ENCODE peak calls at places on chromosomes 12 and 14, in nine cellular contexts. H is GM20000; M is nephron progenitor cell; K is tibial artery; F is sciatic nerve; C is fibroblast of the conjunctiva; O is activated effector memory CD4-positive, alpha-beta T cell treated with anti-CD3 and anti-CD28 coated beads, Interleukin-2, amount 50 U/mL, for 16 hours; Q is fibroblast of gingiva; A is caudate nucleus. X is an unnamed sample.

GRCh38 chr14:31228533-31228932 is 20.9 kb upstream of the HECTD1 start:
- DNase-seq in F (no peak), A (no peak), H (no peak), Q (no peak), O (no peak), M (no peak), C (no peak), K (no peak), X (no peak)

GRCh38 chr12:131371580-131372475 is 339.1 kb upstream of the SFSWAP start:
- DNase-seq in A (no peak), C (no peak), H (no peak), O (no peak), Q (no peak), M (no peak), F (no peak), K (peak), X (no peak)

GRCh38 chr12:674272-674781 is 11.1 kb upstream of the NINJ2 start:
- DNase-seq in K (no peak), F (no peak), Q (no peak), M (no peak), O (peak), C (no peak), H (peak), A (no peak), X (no peak)

GRCh38 chr14:23443411-23443812 is 8.0 kb upstream of the MYH7 start:
- DNase-seq in K (peak), Q (no peak), H (no peak), C (no peak), M (no peak), A (no peak), O (no peak), F (no peak), X (no peak)

GRCh38 chr12:89325495-89325894 is 26.8 kb downstream of the DUSP6 start:
- DNase-seq in K (no peak), A (no peak), Q (no peak), H (no peak), O (no peak), F (no peak), C (no peak), M (no peak), X (no peak)

GRCh38 chr14:32720927-32721326 is 217.8 kb upstream of the NPAS3 start:
- DNase-seq in C (no peak), O (no peak), K (no peak), A (no peak), M (no peak), F (no peak), Q (no peak), H (no peak), X (no peak)

GRCh38 chr12:6767592-6768384 is 1.6 kb downstream of the PTMS start:
- DNase-seq in A (peak), F (no peak), K (peak), O (no peak), C (no peak), H (no peak), M (peak), Q (peak), X (no peak)

GRCh38 chr14:95482967-95483842 is 33.2 kb downstream of the SYNE3 start:
- DNase-seq in O (no peak), A (no peak), C (peak), M (no peak), F (peak), H (no peak), K (peak), Q (peak), X (no peak)

GRCh38 chr14:44847910-44848309 is 113.8 kb downstream of the KLHL28 start:
- DNase-seq in Q (no peak), O (no peak), H (no peak), C (no peak), F (no peak), A (no peak), K (no peak), M (no peak), X (no peak)

X was measured in anterior cingulate cortex.